ENCODE peak calls at places on chromosomes 11 and 22, in four cellular contexts. W is pancreas, V is substantia nigra, P is dorsolateral prefrontal cortex. N is an unnamed sample.

GRCh38 chr11:68370211-68371111 is 58.1 kb downstream of the LRP5 start:
- DNase-seq in W (no peak), V (no peak), P (no peak), N (no peak)

GRCh38 chr11:47213985-47214564 is 699 bp upstream of the DDB2 start:
- DNase-seq in W (peak), V (peak), P (peak), N (peak)

GRCh38 chr11:65650547-65651338 is 12.0 kb downstream of the RELA start:
- DNase-seq in W (peak), V (no peak), P (no peak), N (no peak)

GRCh38 chr11:18578975-18579598 is 9.4 kb downstream of the UEVLD start:
- DNase-seq in W (no peak), V (no peak), P (no peak), N (no peak)

GRCh38 chr22:44373234-44373633 is 60.5 kb upstream of the SHISAL1 start:
- DNase-seq in W (no peak), V (no peak), P (no peak), N (no peak)

GRCh38 chr11:110992481-110992880 is 253.0 kb upstream of the POU2AF2 start:
- DNase-seq in W (no peak), V (no peak), P (no peak), N (no peak)

GRCh38 chr11:134071766-134072403 is 3.0 kb downstream of the JAM3 start:
- DNase-seq in W (no peak), V (no peak), P (no peak), N (no peak)

GRCh38 chr11:64524534-64525042 is 66.4 kb upstream of the SLC22A12 start:
- DNase-seq in W (no peak), V (no peak), P (no peak), N (no peak)

GRCh38 chr11:3824714-3825472 is 15.9 kb downstream of the RHOG start:
- DNase-seq in W (peak), V (no peak), P (peak), N (no peak)

GRCh38 chr22:42179616-42180015 is 49.0 kb upstream of the CYP2D6 start:
- DNase-seq in W (no peak), V (no peak), P (no peak), N (no peak)

GRCh38 chr11:116981216-116981887 is 116.9 kb downstream of the SIK3 start:
- DNase-seq in W (no peak), V (no peak), P (no peak), N (no peak)

GRCh38 chr11:1742371-1742770 is 8.0 kb downstream of the IFITM10 start:
- DNase-seq in W (no peak), V (no peak), P (no peak), N (no peak)

GRCh38 chr22:27919943-27920755 is 1.1 kb upstream of the PITPNB start:
- DNase-seq in W (no peak), V (no peak), P (no peak), N (no peak)

GRCh38 chr11:75503531-75504099 is 22.1 kb downstream of the GDPD5 start:
- DNase-seq in W (no peak), V (no peak), P (no peak), N (no peak)

GRCh38 chr11:75150879-75151278 is at the start of gene SLCO2B1:
- DNase-seq in W (no peak), V (no peak), P (no peak), N (no peak)

GRCh38 chr11:64553554-64554201 is 37.3 kb upstream of the SLC22A12 start:
- DNase-seq in W (peak), V (no peak), P (peak), N (peak)

GRCh38 chr11:126716456-126717083 is 284.0 kb downstream of the KIRREL3 start:
- DNase-seq in W (no peak), V (no peak), P (peak), N (peak)

GRCh38 chr22:39392341-39392948 is 7.1 kb upstream of the TAB1 start:
- DNase-seq in W (no peak), V (no peak), P (no peak), N (no peak)

GRCh38 chr11:101860694-101861371 is 54.0 kb upstream of the CEP126 start:
- DNase-seq in W (no peak), V (no peak), P (peak), N (no peak)

GRCh38 chr11:7251836-7252682 is at the start of gene SYT9:
- DNase-seq in W (peak), V (peak), P (peak), N (peak)

GRCh38 chr11:23079382-23079813 is 219.1 kb upstream of the CCDC179 start:
- DNase-seq in W (no peak), V (no peak), P (no peak), N (no peak)

GRCh38 chr11:121459413-121460041 is 6.8 kb upstream of the SORL1-AS1 start:
- DNase-seq in W (no peak), V (no peak), P (no peak), N (no peak)

GRCh38 chr11:20097319-20098221 is 62.7 kb downstream of the DBX1 start:
- DNase-seq in W (no peak), V (no peak), P (peak), N (no peak)

GRCh38 chr11:111918390-111919256 is at the start of gene C11orf52:
- DNase-seq in W (peak), V (no peak), P (no peak), N (no peak)

GRCh38 chr11:35367491-35367890 is 51.9 kb downstream of the SLC1A2 start:
- DNase-seq in W (no peak), V (no peak), P (no peak), N (no peak)

GRCh38 chr11:47466201-47466600 is 17.3 kb upstream of the RAPSN start:
- DNase-seq in W (no peak), V (no peak), P (no peak), N (no peak)

GRCh38 chr22:21990449-21991308 is 8.1 kb upstream of the TOP3B start:
- DNase-seq in W (no peak), V (no peak), P (no peak), N (no peak)

GRCh38 chr11:85810871-85811611 is at the start of gene SYTL2:
- DNase-seq in W (peak), V (peak), P (peak), N (peak)

GRCh38 chr11:46604796-46605195 is 11.0 kb upstream of the AMBRA1 start:
- DNase-seq in W (no peak), V (no peak), P (no peak), N (no peak)

GRCh38 chr11:17813391-17814059 is 78.9 kb downstream of the KCNC1 start:
- DNase-seq in W (no peak), V (no peak), P (no peak), N (no peak)

GRCh38 chr11:120089036-120090001 is 48.6 kb downstream of the TRIM29 start:
- DNase-seq in W (no peak), V (peak), P (peak), N (peak)

GRCh38 chr11:34573537-34573936 is 47.4 kb upstream of the EHF start:
- DNase-seq in W (no peak), V (no peak), P (no peak), N (no peak)

GRCh38 chr22:31882971-31883370 is 61.4 kb upstream of the YWHAH start:
- DNase-seq in W (no peak), V (no peak), P (no peak), N (no peak)

GRCh38 chr11:109858152-109858551 is 235.0 kb upstream of the ZC3H12C start:
- DNase-seq in W (no peak), V (no peak), P (no peak), N (no peak)

GRCh38 chr11:109854696-109855095 is 238.5 kb upstream of the ZC3H12C start:
- DNase-seq in W (no peak), V (no peak), P (no peak), N (no peak)

GRCh38 chr11:109859325-109859724 is 233.9 kb upstream of the ZC3H12C start:
- DNase-seq in W (no peak), V (no peak), P (no peak), N (no peak)

GRCh38 chr11:109857637-109858036 is 235.6 kb upstream of the ZC3H12C start:
- DNase-seq in W (no peak), V (no peak), P (no peak), N (no peak)

GRCh38 chr11:109856958-109857357 is 236.2 kb upstream of the ZC3H12C start:
- DNase-seq in W (no peak), V (no peak), P (no peak), N (no peak)
- H3K27ac ChIP-seq in W (no peak), V (no peak), P (no peak), N (no peak)

GRCh38 chr22:20040801-20041200 is 19.9 kb downstream of the TANGO2 start:
- DNase-seq in W (no peak), V (no peak), P (no peak), N (no peak)
- H3K27ac ChIP-seq in W (no peak), V (no peak), P (no peak), N (no peak)

GRCh38 chr22:25840883-25841282 is 98.9 kb downstream of the MYO18B start:
- DNase-seq in W (no peak), V (no peak), P (no peak), N (no peak)

GRCh38 chr22:25843660-25844275 is 101.8 kb downstream of the MYO18B start:
- DNase-seq in W (no peak), V (no peak), P (no peak), N (no peak)

GRCh38 chr22:25840162-25840561 is 98.2 kb downstream of the MYO18B start:
- DNase-seq in W (no peak), V (no peak), P (no peak), N (no peak)

GRCh38 chr22:25839755-25840154 is 97.8 kb downstream of the MYO18B start:
- DNase-seq in W (no peak), V (no peak), P (no peak), N (no peak)

GRCh38 chr22:25841775-25842174 is 99.8 kb downstream of the MYO18B start:
- DNase-seq in W (no peak), V (no peak), P (no peak), N (no peak)
- H3K27ac ChIP-seq in W (no peak), V (no peak), P (no peak), N (no peak)

GRCh38 chr22:29907753-29908515 is 25.0 kb downstream of the MTMR3 start:
- DNase-seq in W (peak), V (no peak), P (peak), N (peak)
- H3K27ac ChIP-seq in W (no peak), V (no peak), P (no peak), N (no peak)

GRCh38 chr11:95892892-95893570 is 30.9 kb downstream of the MTMR2 start:
- DNase-seq in W (no peak), V (no peak), P (no peak), N (no peak)
- H3K27ac ChIP-seq in W (no peak), V (no peak), P (peak), N (no peak)

GRCh38 chr11:82857145-82857544 is 43.1 kb downstream of the PRCP start:
- DNase-seq in W (no peak), V (no peak), P (no peak), N (no peak)

GRCh38 chr11:82859746-82860145 is 40.5 kb downstream of the PRCP start:
- DNase-seq in W (no peak), V (no peak), P (no peak), N (no peak)

GRCh38 chr11:82858556-82859091 is 41.6 kb downstream of the PRCP start:
- DNase-seq in W (no peak), V (no peak), P (no peak), N (no peak)

GRCh38 chr11:82855616-82856015 is 44.6 kb downstream of the PRCP start:
- DNase-seq in W (no peak), V (no peak), P (no peak), N (no peak)

GRCh38 chr11:82858133-82858532 is 42.1 kb downstream of the PRCP start:
- DNase-seq in W (no peak), V (no peak), P (no peak), N (no peak)
- H3K27ac ChIP-seq in W (no peak), V (peak), P (peak), N (peak)

DNA sequence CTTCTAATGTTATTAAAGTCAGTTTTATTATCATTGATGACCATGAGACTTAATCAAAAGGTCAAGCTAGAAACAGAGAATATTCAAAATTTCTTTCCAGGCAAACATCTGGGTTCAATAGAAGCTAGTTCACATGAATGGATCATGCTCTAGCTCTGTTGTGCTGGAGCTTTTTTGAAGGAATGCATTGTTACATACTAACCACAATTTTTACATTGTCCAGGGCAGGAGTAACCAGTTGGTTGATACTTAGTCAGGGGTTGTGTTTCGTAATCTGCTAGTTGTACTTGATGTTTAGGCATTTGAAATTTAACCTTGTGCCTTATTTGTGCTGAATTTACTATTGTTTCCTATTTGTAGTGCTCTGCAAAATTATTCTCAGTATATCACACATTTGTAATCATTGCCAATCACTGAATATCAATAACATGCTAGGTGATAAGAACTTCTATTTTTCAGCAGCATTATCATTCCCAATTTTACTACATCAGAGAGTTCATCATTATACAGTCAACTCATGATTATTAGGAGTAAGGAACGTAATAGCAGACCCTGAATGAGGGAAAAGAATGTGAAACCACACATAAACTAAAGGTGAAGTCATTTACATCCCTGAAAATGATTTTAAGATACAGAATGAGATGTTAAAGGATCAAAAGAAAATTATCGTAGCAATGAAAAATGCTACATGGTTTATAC is 23.2 kb downstream of the NF2 start:
- DNase-seq in W (no peak), V (no peak), P (no peak), N (no peak)
- H3K27ac ChIP-seq in W (no peak), V (no peak), P (no peak), N (no peak)

DNA sequence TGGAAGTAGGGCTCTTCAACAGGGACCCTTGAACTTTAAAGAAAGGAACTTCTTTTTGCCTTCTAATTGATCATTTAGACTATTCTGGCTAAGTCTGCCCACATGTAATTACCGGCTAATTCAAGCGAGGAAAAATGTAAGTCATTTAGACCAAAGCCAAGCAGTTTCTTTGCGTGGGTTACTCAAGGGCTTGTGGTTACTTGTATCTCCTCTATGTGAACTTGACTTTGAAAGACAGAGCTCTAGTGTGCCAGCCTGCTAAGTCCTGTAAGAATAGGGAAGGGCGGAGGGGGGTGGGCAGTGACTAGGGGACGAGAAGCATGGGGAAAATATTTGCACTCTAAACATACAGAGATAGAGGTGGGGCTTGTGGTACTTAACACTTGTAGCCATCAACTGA is 145.2 kb upstream of the TEAD1 start:
- DNase-seq in W (no peak), V (no peak), P (no peak), N (no peak)
- H3K27ac ChIP-seq in W (no peak), V (no peak), P (no peak), N (no peak)

GRCh38 chr22:20129747-20130014 is 1.9 kb upstream of the ZDHHC8 start:
- DNase-seq in W (no peak), V (no peak), P (no peak), N (no peak)

GRCh38 chr22:20127869-20128618 is 3.6 kb upstream of the ZDHHC8 start:
- DNase-seq in W (no peak), V (no peak), P (no peak), N (no peak)

GRCh38 chr22:20130319-20130718 is 1.3 kb upstream of the ZDHHC8 start:
- DNase-seq in W (no peak), V (no peak), P (no peak), N (no peak)

GRCh38 chr22:20128619-20128901 is 3.0 kb upstream of the ZDHHC8 start:
- DNase-seq in W (no peak), V (no peak), P (no peak), N (no peak)

DNA sequence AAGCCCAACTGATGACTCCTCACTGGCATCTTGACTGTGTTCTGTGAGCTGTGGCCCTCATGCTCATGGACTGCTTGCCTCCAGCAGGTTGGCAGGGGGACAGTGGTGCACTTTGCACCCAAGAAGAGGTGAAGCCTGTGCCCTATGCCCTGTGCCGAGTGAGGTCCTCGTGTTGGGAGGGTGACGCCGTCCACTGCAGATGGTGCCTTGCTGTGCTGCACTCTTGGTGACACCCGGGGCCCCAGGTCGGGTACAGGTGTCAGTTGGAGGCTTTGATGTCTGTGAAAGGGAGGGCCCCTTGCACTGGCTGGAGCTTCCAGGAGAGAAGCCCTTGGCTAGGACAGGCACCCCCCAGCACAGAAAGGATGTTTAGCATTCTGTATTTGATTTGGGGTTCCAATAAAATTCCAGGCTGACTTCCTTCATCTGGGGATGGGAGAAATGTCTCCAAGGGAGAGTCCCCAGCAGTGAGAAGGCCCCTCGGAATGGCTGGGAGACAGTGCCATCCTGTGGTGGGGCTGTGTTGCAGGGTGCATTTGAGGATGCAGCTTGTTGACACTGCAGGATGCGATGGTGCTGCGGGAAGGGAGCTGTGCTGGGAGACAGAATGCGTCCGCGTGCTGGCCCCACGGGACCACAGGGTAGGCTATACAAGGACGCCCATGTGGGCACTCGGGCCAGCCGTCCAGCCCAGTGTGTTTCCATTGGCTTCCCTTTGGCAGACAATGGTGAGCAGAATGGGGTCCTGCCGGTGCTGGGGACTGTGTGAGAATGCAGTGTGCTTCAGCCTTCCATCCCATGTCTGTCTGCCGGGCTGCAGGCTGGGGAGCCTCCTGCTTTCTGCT is 2.5 kb upstream of the ZDHHC8 start:
- DNase-seq in W (no peak), V (no peak), P (peak), N (peak)
- H3K27ac ChIP-seq in W (no peak), V (no peak), P (peak), N (no peak)

N was measured in caudate nucleus.